ENCODE peak calls at places on chromosomes 12 and 14, in five cellular contexts. One of them, this sample, is unnamed.

GRCh38 chr12:12764824-12765223 is 20.6 kb upstream of the APOLD1 start:
- DNase-seq in T-helper 1 cell: no peak
- DNase-seq in CD8-positive, alpha-beta T cell: no peak
- DNase-seq in stimulated activated CD4-positive, alpha-beta T cell treated with anti-CD3 and anti-CD28 coated beads, Interleukin-2, amount 100 ng/mL, for 4 hours: no peak
- DNase-seq in frontal cortex: no peak
- DNase-seq in this sample: no peak

GRCh38 chr14:33230016-33230415 is 291.3 kb downstream of the NPAS3 start:
- DNase-seq in T-helper 1 cell: no peak
- DNase-seq in CD8-positive, alpha-beta T cell: no peak
- DNase-seq in stimulated activated CD4-positive, alpha-beta T cell treated with anti-CD3 and anti-CD28 coated beads, Interleukin-2, amount 100 ng/mL, for 4 hours: no peak
- DNase-seq in frontal cortex: no peak
- DNase-seq in this sample: no peak

GRCh38 chr14:101706509-101707284 is 54.8 kb upstream of the PPP2R5C start:
- DNase-seq in T-helper 1 cell: no peak
- DNase-seq in CD8-positive, alpha-beta T cell: no peak
- DNase-seq in stimulated activated CD4-positive, alpha-beta T cell treated with anti-CD3 and anti-CD28 coated beads, Interleukin-2, amount 100 ng/mL, for 4 hours: no peak
- DNase-seq in frontal cortex: no peak
- DNase-seq in this sample: no peak

GRCh38 chr12:53048780-53049401 is 974 bp upstream of the TNS2 start:
- DNase-seq in T-helper 1 cell: no peak
- DNase-seq in CD8-positive, alpha-beta T cell: no peak
- DNase-seq in stimulated activated CD4-positive, alpha-beta T cell treated with anti-CD3 and anti-CD28 coated beads, Interleukin-2, amount 100 ng/mL, for 4 hours: no peak
- DNase-seq in frontal cortex: peak
- DNase-seq in this sample: no peak

GRCh38 chr14:29461131-29461530 is 466.5 kb downstream of the PRKD1 start:
- DNase-seq in T-helper 1 cell: no peak
- DNase-seq in CD8-positive, alpha-beta T cell: no peak
- DNase-seq in stimulated activated CD4-positive, alpha-beta T cell treated with anti-CD3 and anti-CD28 coated beads, Interleukin-2, amount 100 ng/mL, for 4 hours: no peak
- DNase-seq in frontal cortex: no peak
- DNase-seq in this sample: no peak

GRCh38 chr12:110743571-110744093 is 941 bp upstream of the PPP1CC start:
- DNase-seq in T-helper 1 cell: no peak
- DNase-seq in CD8-positive, alpha-beta T cell: no peak
- DNase-seq in stimulated activated CD4-positive, alpha-beta T cell treated with anti-CD3 and anti-CD28 coated beads, Interleukin-2, amount 100 ng/mL, for 4 hours: no peak
- DNase-seq in frontal cortex: peak
- DNase-seq in this sample: no peak

GRCh38 chr12:110533607-110534006 is 31.5 kb downstream of the RAD9B start:
- DNase-seq in T-helper 1 cell: no peak
- DNase-seq in CD8-positive, alpha-beta T cell: no peak
- DNase-seq in stimulated activated CD4-positive, alpha-beta T cell treated with anti-CD3 and anti-CD28 coated beads, Interleukin-2, amount 100 ng/mL, for 4 hours: no peak
- DNase-seq in frontal cortex: no peak
- DNase-seq in this sample: no peak

GRCh38 chr14:71725802-71726638 is 206.2 kb upstream of the RGS6 start:
- DNase-seq in T-helper 1 cell: no peak
- DNase-seq in CD8-positive, alpha-beta T cell: no peak
- DNase-seq in stimulated activated CD4-positive, alpha-beta T cell treated with anti-CD3 and anti-CD28 coated beads, Interleukin-2, amount 100 ng/mL, for 4 hours: no peak
- DNase-seq in frontal cortex: no peak
- DNase-seq in this sample: no peak

GRCh38 chr12:87406926-87407325 is 622.3 kb downstream of the C12orf50 start:
- DNase-seq in T-helper 1 cell: no peak
- DNase-seq in CD8-positive, alpha-beta T cell: no peak
- DNase-seq in stimulated activated CD4-positive, alpha-beta T cell treated with anti-CD3 and anti-CD28 coated beads, Interleukin-2, amount 100 ng/mL, for 4 hours: no peak
- DNase-seq in frontal cortex: no peak
- DNase-seq in this sample: no peak

GRCh38 chr14:91369628-91370445 is 47.8 kb downstream of the CCDC88C start:
- DNase-seq in T-helper 1 cell: no peak
- DNase-seq in CD8-positive, alpha-beta T cell: no peak
- DNase-seq in stimulated activated CD4-positive, alpha-beta T cell treated with anti-CD3 and anti-CD28 coated beads, Interleukin-2, amount 100 ng/mL, for 4 hours: peak
- DNase-seq in frontal cortex: no peak
- DNase-seq in this sample: no peak

GRCh38 chr12:17304503-17305347 is 698.8 kb upstream of the LMO3 start:
- DNase-seq in T-helper 1 cell: no peak
- DNase-seq in CD8-positive, alpha-beta T cell: no peak
- DNase-seq in stimulated activated CD4-positive, alpha-beta T cell treated with anti-CD3 and anti-CD28 coated beads, Interleukin-2, amount 100 ng/mL, for 4 hours: no peak
- DNase-seq in frontal cortex: no peak
- DNase-seq in this sample: no peak

GRCh38 chr14:22456421-22456820 is 132.6 kb downstream of the DAD1 start:
- DNase-seq in T-helper 1 cell: no peak
- DNase-seq in CD8-positive, alpha-beta T cell: no peak
- DNase-seq in stimulated activated CD4-positive, alpha-beta T cell treated with anti-CD3 and anti-CD28 coated beads, Interleukin-2, amount 100 ng/mL, for 4 hours: no peak
- DNase-seq in frontal cortex: no peak
- DNase-seq in this sample: no peak

GRCh38 chr12:11601647-11602046 is 47.8 kb upstream of the ETV6 start:
- DNase-seq in T-helper 1 cell: no peak
- DNase-seq in CD8-positive, alpha-beta T cell: no peak
- DNase-seq in stimulated activated CD4-positive, alpha-beta T cell treated with anti-CD3 and anti-CD28 coated beads, Interleukin-2, amount 100 ng/mL, for 4 hours: no peak
- DNase-seq in frontal cortex: no peak
- DNase-seq in this sample: no peak

GRCh38 chr12:58695263-58695662 is 225.0 kb downstream of the LRIG3 start:
- DNase-seq in T-helper 1 cell: no peak
- DNase-seq in CD8-positive, alpha-beta T cell: no peak
- DNase-seq in stimulated activated CD4-positive, alpha-beta T cell treated with anti-CD3 and anti-CD28 coated beads, Interleukin-2, amount 100 ng/mL, for 4 hours: no peak
- DNase-seq in frontal cortex: no peak
- DNase-seq in this sample: no peak

This sample was measured in RPMI8226.